ENCODE peak calls at places on chromosomes 6 and 20, in ten cellular contexts. One of them, this sample, is unnamed.

GRCh38 chr20:33901132-33901523 is 90.0 kb downstream of the CHMP4B start:
- DNase-seq in GM12878: no peak
- DNase-seq in upper lobe of left lung: no peak
- DNase-seq in transverse colon: no peak
- DNase-seq in ovary: no peak
- DNase-seq in stomach: no peak
- DNase-seq in sigmoid colon: no peak
- DNase-seq in esophagus muscularis mucosa: no peak
- DNase-seq in suprapubic skin: no peak
- DNase-seq in A549: no peak
- DNase-seq in this sample: no peak

GRCh38 chr6:4510317-4510716 is 265.9 kb upstream of the CDYL start:
- DNase-seq in esophagus muscularis mucosa: peak
- DNase-seq in GM12878: no peak
- DNase-seq in stomach: no peak
- DNase-seq in upper lobe of left lung: no peak
- DNase-seq in suprapubic skin: no peak
- DNase-seq in ovary: no peak
- DNase-seq in transverse colon: no peak
- DNase-seq in sigmoid colon: no peak
- DNase-seq in A549: no peak
- DNase-seq in this sample: no peak

GRCh38 chr6:110449545-110449903 is 26.9 kb downstream of the SLC22A16 start:
- DNase-seq in GM12878: no peak
- DNase-seq in upper lobe of left lung: no peak
- DNase-seq in stomach: no peak
- DNase-seq in suprapubic skin: no peak
- DNase-seq in sigmoid colon: no peak
- DNase-seq in transverse colon: no peak
- DNase-seq in ovary: no peak
- DNase-seq in esophagus muscularis mucosa: peak
- DNase-seq in A549: no peak
- DNase-seq in this sample: no peak

GRCh38 chr20:49561806-49562205 is 6.1 kb downstream of the PTGIS start:
- DNase-seq in GM12878: no peak
- DNase-seq in stomach: no peak
- DNase-seq in sigmoid colon: no peak
- DNase-seq in suprapubic skin: no peak
- DNase-seq in transverse colon: no peak
- DNase-seq in A549: no peak
- DNase-seq in ovary: no peak
- DNase-seq in esophagus muscularis mucosa: no peak
- DNase-seq in upper lobe of left lung: no peak
- DNase-seq in this sample: no peak

GRCh38 chr6:129889580-129889979 is 28.5 kb upstream of the TMEM244 start:
- DNase-seq in upper lobe of left lung: no peak
- DNase-seq in sigmoid colon: no peak
- DNase-seq in A549: no peak
- DNase-seq in transverse colon: no peak
- DNase-seq in ovary: no peak
- DNase-seq in GM12878: no peak
- DNase-seq in stomach: no peak
- DNase-seq in esophagus muscularis mucosa: no peak
- DNase-seq in suprapubic skin: no peak
- DNase-seq in this sample: no peak

GRCh38 chr6:155782320-155782730 is 326.7 kb upstream of the NOX3 start:
- DNase-seq in suprapubic skin: no peak
- DNase-seq in GM12878: no peak
- DNase-seq in A549: peak
- DNase-seq in transverse colon: peak
- DNase-seq in upper lobe of left lung: no peak
- DNase-seq in esophagus muscularis mucosa: no peak
- DNase-seq in stomach: peak
- DNase-seq in sigmoid colon: no peak
- DNase-seq in ovary: no peak
- DNase-seq in this sample: no peak

GRCh38 chr6:2029130-2029794 is 216.1 kb downstream of the GMDS start:
- DNase-seq in GM12878: no peak
- DNase-seq in A549: no peak
- DNase-seq in esophagus muscularis mucosa: no peak
- DNase-seq in stomach: no peak
- DNase-seq in transverse colon: no peak
- DNase-seq in ovary: no peak
- DNase-seq in suprapubic skin: no peak
- DNase-seq in upper lobe of left lung: no peak
- DNase-seq in sigmoid colon: no peak
- DNase-seq in this sample: no peak

GRCh38 chr20:59608871-59609270 is 4.5 kb downstream of the PHACTR3 start:
- DNase-seq in GM12878: no peak
- DNase-seq in sigmoid colon: no peak
- DNase-seq in ovary: no peak
- DNase-seq in upper lobe of left lung: no peak
- DNase-seq in transverse colon: no peak
- DNase-seq in esophagus muscularis mucosa: no peak
- DNase-seq in suprapubic skin: no peak
- DNase-seq in stomach: no peak
- DNase-seq in A549: no peak
- DNase-seq in this sample: no peak

GRCh38 chr20:58019027-58019849 is 209.2 kb downstream of the ANKRD60 start:
- DNase-seq in ovary: no peak
- DNase-seq in GM12878: no peak
- DNase-seq in esophagus muscularis mucosa: no peak
- DNase-seq in suprapubic skin: no peak
- DNase-seq in transverse colon: no peak
- DNase-seq in upper lobe of left lung: no peak
- DNase-seq in sigmoid colon: no peak
- DNase-seq in A549: peak
- DNase-seq in stomach: no peak
- DNase-seq in this sample: no peak

GRCh38 chr20:58018590-58018989 is 209.9 kb downstream of the ANKRD60 start:
- DNase-seq in upper lobe of left lung: no peak
- DNase-seq in esophagus muscularis mucosa: no peak
- DNase-seq in transverse colon: no peak
- DNase-seq in stomach: no peak
- DNase-seq in GM12878: no peak
- DNase-seq in ovary: no peak
- DNase-seq in A549: no peak
- DNase-seq in sigmoid colon: no peak
- DNase-seq in suprapubic skin: no peak
- DNase-seq in this sample: no peak

GRCh38 chr20:58016779-58017178 is 211.7 kb downstream of the ANKRD60 start:
- DNase-seq in GM12878: no peak
- DNase-seq in upper lobe of left lung: no peak
- DNase-seq in sigmoid colon: no peak
- DNase-seq in transverse colon: no peak
- DNase-seq in stomach: no peak
- DNase-seq in A549: no peak
- DNase-seq in ovary: no peak
- DNase-seq in suprapubic skin: no peak
- DNase-seq in esophagus muscularis mucosa: no peak
- DNase-seq in this sample: no peak

GRCh38 chr20:58017970-58018530 is 210.4 kb downstream of the ANKRD60 start:
- DNase-seq in suprapubic skin: no peak
- DNase-seq in upper lobe of left lung: no peak
- DNase-seq in sigmoid colon: no peak
- DNase-seq in ovary: no peak
- DNase-seq in GM12878: no peak
- DNase-seq in esophagus muscularis mucosa: no peak
- DNase-seq in transverse colon: no peak
- DNase-seq in A549: no peak
- DNase-seq in stomach: no peak
- DNase-seq in this sample: no peak

DNA sequence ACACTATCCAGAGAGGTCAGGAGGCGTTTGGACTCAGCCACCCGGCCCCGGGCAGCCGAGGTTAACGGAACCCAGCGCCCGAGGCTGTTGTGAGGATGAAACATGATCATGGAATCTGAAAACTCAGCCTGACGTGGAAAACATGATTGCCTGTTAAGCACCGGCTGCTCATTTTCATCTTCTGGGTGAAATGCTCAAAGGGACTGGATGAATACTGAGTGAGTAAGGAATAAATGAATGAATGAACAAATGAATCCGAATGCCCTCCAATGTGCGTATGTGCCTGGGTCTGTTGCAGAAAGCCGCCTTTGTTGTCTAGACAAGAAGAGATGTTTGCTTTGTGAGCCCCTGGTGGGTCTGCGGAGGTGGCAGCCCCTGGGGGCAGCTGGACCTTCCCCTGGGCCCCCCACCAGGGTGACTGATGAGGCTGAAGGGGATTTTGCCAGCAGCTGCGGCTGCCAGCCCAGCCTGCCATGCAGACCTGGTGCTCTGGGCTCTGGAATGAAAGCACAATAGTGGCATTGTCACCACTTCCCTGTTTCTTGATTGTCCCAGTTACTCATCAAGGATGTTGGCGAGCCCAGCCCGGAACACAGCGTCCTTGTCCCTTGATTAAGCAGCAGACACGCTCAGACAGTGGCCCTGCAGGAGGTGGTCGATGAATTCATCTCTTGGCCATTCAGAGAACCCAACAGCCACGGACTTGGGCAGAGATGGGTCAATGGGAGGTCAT is 211.1 kb downstream of the ANKRD60 start:
- DNase-seq in A549: peak
- DNase-seq in suprapubic skin: peak
- DNase-seq in esophagus muscularis mucosa: no peak
- DNase-seq in GM12878: no peak
- DNase-seq in ovary: no peak
- DNase-seq in transverse colon: peak
- DNase-seq in sigmoid colon: peak
- DNase-seq in upper lobe of left lung: no peak
- DNase-seq in stomach: peak
- DNase-seq in this sample: peak
- H3K27ac ChIP-seq in A549: peak
- H3K27ac ChIP-seq in suprapubic skin: peak
- H3K27ac ChIP-seq in esophagus muscularis mucosa: peak
- H3K27ac ChIP-seq in GM12878: no peak
- H3K27ac ChIP-seq in ovary: no peak
- H3K27ac ChIP-seq in transverse colon: peak
- H3K27ac ChIP-seq in sigmoid colon: peak
- H3K27ac ChIP-seq in upper lobe of left lung: no peak
- H3K27ac ChIP-seq in stomach: peak
- H3K27ac ChIP-seq in this sample: peak

DNA sequence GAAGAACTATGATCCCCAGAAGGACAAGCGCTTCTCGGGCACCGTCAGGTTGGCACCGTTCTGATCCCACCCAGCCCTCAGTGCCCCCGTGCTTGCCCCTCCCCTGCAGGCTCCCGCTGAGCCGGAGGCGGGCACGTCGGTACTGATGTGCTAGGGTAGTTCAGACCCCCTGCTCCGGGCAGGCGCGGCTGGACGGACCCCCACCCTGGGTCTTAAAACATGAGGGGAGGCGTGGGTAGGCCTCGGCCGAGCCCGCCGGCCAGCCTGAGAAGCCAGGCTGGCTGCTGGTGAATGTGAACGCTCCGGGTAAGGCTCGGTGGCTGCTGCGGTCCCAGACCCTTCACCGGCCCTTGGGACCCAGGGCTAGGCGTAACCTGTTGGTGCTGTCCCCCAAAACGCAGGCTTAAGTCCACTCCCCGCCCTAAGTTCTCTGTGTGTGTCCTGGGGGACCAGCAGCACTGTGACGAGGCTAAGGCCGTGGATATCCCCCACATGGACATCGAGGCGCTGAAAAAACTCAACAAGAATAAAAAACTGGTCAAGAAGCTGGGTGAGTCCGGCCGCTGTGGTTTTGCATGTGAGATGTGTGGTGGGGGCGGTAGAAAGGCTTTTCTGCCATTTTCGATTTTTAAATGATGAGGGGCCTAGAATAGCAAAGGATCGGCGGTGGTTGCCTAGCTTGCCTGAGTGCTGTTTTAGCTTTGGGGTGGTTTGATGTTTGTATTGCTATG is 944 bp downstream of the RPL10A start:
- DNase-seq in suprapubic skin: no peak
- DNase-seq in GM12878: no peak
- DNase-seq in sigmoid colon: no peak
- DNase-seq in A549: no peak
- DNase-seq in stomach: no peak
- DNase-seq in transverse colon: no peak
- DNase-seq in upper lobe of left lung: no peak
- DNase-seq in esophagus muscularis mucosa: no peak
- DNase-seq in ovary: no peak
- DNase-seq in this sample: no peak
- TF ChIP-seq POLR2A in suprapubic skin: no peak
- TF ChIP-seq POLR2A in GM12878: no peak
- TF ChIP-seq POLR2A in sigmoid colon: no peak
- TF ChIP-seq POLR2A in A549: no peak
- TF ChIP-seq POLR2A in stomach: no peak
- TF ChIP-seq POLR2A in transverse colon: no peak
- TF ChIP-seq POLR2A in upper lobe of left lung: no peak
- TF ChIP-seq POLR2A in esophagus muscularis mucosa: no peak
- TF ChIP-seq POLR2A in ovary: no peak
- TF ChIP-seq POLR2A in this sample: no peak

DNA sequence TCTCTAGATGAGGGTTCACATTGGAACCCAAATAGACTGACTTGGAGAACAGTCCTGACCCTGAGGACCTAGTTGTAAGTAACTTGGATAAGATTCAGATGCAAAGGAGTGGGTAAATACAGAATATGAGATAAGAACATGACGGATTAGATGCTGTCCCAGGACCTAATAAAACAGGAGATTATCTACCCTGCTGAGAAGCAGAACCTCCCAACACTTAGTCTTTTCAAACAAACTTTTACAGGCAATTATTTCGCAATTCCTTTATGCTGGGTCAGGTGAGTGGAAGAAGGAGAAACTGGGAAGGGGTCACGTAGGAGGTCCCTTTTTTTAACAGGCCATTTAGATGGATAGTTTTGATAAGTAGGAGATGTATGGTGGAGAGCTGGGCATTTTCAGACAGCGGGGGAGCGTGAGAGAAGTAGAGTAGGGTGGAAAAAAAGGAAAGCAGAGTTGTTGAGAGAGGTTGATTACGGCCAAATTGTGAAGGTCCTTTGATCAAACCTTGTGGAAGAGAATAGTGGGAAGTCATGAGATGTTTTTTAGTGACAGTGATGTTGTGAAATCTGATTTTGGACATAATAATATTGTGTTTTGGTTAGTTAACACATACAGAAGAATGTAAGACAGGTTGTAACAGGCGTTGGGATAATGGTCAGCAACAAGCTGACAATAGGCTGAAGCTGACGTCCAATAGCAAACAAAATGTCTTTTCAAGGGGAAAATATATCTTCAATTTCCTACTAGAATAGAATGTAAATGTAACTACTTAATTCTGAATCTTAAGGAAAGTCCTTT is 32.8 kb downstream of the FAM83B start:
- DNase-seq in upper lobe of left lung: no peak
- DNase-seq in sigmoid colon: no peak
- DNase-seq in A549: no peak
- DNase-seq in stomach: no peak
- DNase-seq in GM12878: no peak
- DNase-seq in ovary: no peak
- DNase-seq in suprapubic skin: no peak
- DNase-seq in transverse colon: no peak
- DNase-seq in esophagus muscularis mucosa: no peak
- DNase-seq in this sample: no peak
- TF ChIP-seq EP300 in upper lobe of left lung: no peak
- TF ChIP-seq EP300 in sigmoid colon: no peak
- TF ChIP-seq EP300 in A549: no peak
- TF ChIP-seq EP300 in stomach: no peak
- TF ChIP-seq EP300 in GM12878: no peak
- TF ChIP-seq EP300 in ovary: no peak
- TF ChIP-seq EP300 in suprapubic skin: no peak
- TF ChIP-seq EP300 in transverse colon: no peak
- TF ChIP-seq EP300 in esophagus muscularis mucosa: no peak
- TF ChIP-seq EP300 in this sample: no peak

GRCh38 chr6:122207794-122208193 is 191.7 kb upstream of the HSF2 start:
- DNase-seq in A549: no peak
- DNase-seq in esophagus muscularis mucosa: no peak
- DNase-seq in stomach: no peak
- DNase-seq in upper lobe of left lung: no peak
- DNase-seq in suprapubic skin: no peak
- DNase-seq in ovary: no peak
- DNase-seq in sigmoid colon: no peak
- DNase-seq in GM12878: no peak
- DNase-seq in transverse colon: no peak
- DNase-seq in this sample: no peak
- H3K27ac ChIP-seq in A549: no peak
- H3K27ac ChIP-seq in esophagus muscularis mucosa: peak
- H3K27ac ChIP-seq in stomach: no peak
- H3K27ac ChIP-seq in upper lobe of left lung: no peak
- H3K27ac ChIP-seq in suprapubic skin: no peak
- H3K27ac ChIP-seq in ovary: no peak
- H3K27ac ChIP-seq in sigmoid colon: no peak
- H3K27ac ChIP-seq in GM12878: no peak
- H3K27ac ChIP-seq in transverse colon: no peak
- H3K27ac ChIP-seq in this sample: no peak